ENCODE peak calls at places on chromosome X, in four cellular contexts. One of them, this sample, is unnamed.

GRCh38 chrX:19677121-19677520 is 161.8 kb upstream of the MAP3K15 start:
- DNase-seq in astrocyte: no peak
- DNase-seq in HCT116: no peak
- DNase-seq in neural progenitor cell: no peak
- DNase-seq in this sample: peak

GRCh38 chrX:103330601-103331397 is 760 bp downstream of the TCEAL7 start:
- DNase-seq in astrocyte: peak
- DNase-seq in HCT116: no peak
- DNase-seq in neural progenitor cell: peak
- DNase-seq in this sample: no peak

GRCh38 chrX:131058136-131058868 is at the start of gene ARHGAP36:
- DNase-seq in astrocyte: no peak
- DNase-seq in HCT116: no peak
- DNase-seq in neural progenitor cell: peak
- DNase-seq in this sample: no peak

GRCh38 chrX:57481514-57481913 is 110.3 kb upstream of the ZXDB start:
- DNase-seq in astrocyte: no peak
- DNase-seq in HCT116: no peak
- DNase-seq in neural progenitor cell: no peak
- DNase-seq in this sample: no peak

GRCh38 chrX:149829751-149830191 is 48.0 kb downstream of the MAGEA9 start:
- DNase-seq in astrocyte: peak
- DNase-seq in HCT116: no peak
- DNase-seq in neural progenitor cell: peak
- DNase-seq in this sample: no peak

GRCh38 chrX:49754238-49754857 is 58.6 kb upstream of the PAGE1 start:
- DNase-seq in astrocyte: peak
- DNase-seq in HCT116: peak
- DNase-seq in neural progenitor cell: peak
- DNase-seq in this sample: peak

GRCh38 chrX:40908857-40909475 is 173.6 kb upstream of the MED14 start:
- DNase-seq in astrocyte: peak
- DNase-seq in HCT116: peak
- DNase-seq in neural progenitor cell: no peak
- DNase-seq in this sample: peak

GRCh38 chrX:149961572-149961971 is 23.3 kb upstream of the EOLA2 start:
- DNase-seq in astrocyte: no peak
- DNase-seq in HCT116: no peak
- DNase-seq in neural progenitor cell: no peak
- DNase-seq in this sample: no peak

GRCh38 chrX:132266583-132267355 is 47.5 kb upstream of the RAP2C start:
- DNase-seq in astrocyte: peak
- DNase-seq in HCT116: no peak
- DNase-seq in neural progenitor cell: no peak
- DNase-seq in this sample: no peak

GRCh38 chrX:34654939-34655338 is 2.1 kb downstream of the TMEM47 start:
- DNase-seq in astrocyte: no peak
- DNase-seq in HCT116: no peak
- DNase-seq in neural progenitor cell: peak
- DNase-seq in this sample: no peak

GRCh38 chrX:2220296-2220695 is 280.5 kb downstream of the DHRSX start:
- DNase-seq in astrocyte: no peak
- DNase-seq in HCT116: no peak
- DNase-seq in neural progenitor cell: no peak
- DNase-seq in this sample: no peak

GRCh38 chrX:30307466-30307865 is 1.7 kb downstream of the NR0B1 start:
- DNase-seq in astrocyte: no peak
- DNase-seq in HCT116: no peak
- DNase-seq in neural progenitor cell: no peak
- DNase-seq in this sample: no peak

GRCh38 chrX:30310429-30311206 is 1.4 kb upstream of the NR0B1 start:
- DNase-seq in astrocyte: no peak
- DNase-seq in HCT116: no peak
- DNase-seq in neural progenitor cell: no peak
- DNase-seq in this sample: no peak

GRCh38 chrX:30309139-30309571 is at the start of gene NR0B1:
- DNase-seq in astrocyte: no peak
- DNase-seq in HCT116: no peak
- DNase-seq in neural progenitor cell: peak
- DNase-seq in this sample: no peak

GRCh38 chrX:30304866-30305265 is 4.3 kb downstream of the NR0B1 start:
- DNase-seq in astrocyte: no peak
- DNase-seq in HCT116: no peak
- DNase-seq in neural progenitor cell: no peak
- DNase-seq in this sample: peak

DNA sequence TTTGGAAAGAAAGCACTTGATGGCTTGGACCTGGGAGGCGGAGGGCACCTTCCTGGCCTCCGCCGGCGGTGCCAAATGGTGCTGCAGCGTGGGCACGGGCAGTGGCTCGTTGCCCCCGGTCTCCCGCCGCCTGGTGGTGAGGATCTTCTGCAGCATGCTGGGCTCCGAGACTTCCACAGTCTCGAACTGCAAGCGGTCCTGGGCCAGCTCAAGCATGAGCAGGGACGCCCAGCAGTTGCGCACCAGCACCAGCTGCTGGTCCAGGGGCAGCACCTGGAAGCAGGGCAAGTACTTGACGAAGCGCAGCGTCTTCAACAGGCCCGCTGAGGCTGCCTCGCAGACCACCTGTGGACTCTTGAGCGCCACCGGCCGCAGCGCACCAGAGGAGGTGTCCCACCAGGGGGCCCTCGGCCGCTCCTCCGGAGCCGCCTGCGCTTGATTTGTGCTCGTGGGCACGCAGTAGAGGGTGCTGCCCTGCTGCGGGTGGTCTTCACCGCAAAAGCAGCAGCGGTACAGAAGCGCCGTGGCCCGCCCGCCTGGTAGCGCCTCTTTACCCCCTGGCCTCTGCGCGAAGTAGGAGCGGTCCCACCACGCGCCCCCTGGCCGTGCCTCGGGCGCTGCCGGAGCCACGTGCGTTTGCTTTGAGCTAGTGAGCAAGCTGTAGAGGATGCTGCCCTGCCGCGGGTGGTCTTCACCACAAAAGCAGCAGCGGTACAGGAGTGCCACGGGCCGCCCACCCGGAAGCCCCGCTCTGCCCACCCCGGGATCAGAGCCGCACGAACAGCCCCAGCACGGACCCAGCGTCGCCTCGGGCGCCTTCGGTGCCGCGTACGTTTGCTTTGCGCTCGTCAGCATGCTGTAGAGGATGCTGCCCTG is 689 bp downstream of the NR0B1 start:
- DNase-seq in astrocyte: no peak
- DNase-seq in HCT116: no peak
- DNase-seq in neural progenitor cell: peak
- DNase-seq in this sample: no peak
- TF ChIP-seq EZH2 in astrocyte: peak
- TF ChIP-seq EZH2 in HCT116: no peak
- TF ChIP-seq EZH2 in neural progenitor cell: no peak
- TF ChIP-seq EZH2 in this sample: no peak

GRCh38 chrX:46957299-46957698 is 45.1 kb downstream of the JADE3 start:
- DNase-seq in astrocyte: no peak
- DNase-seq in HCT116: no peak
- DNase-seq in neural progenitor cell: no peak
- DNase-seq in this sample: peak
- H3K9ac ChIP-seq in astrocyte: no peak
- H3K9ac ChIP-seq in HCT116: no peak
- H3K9ac ChIP-seq in neural progenitor cell: no peak
- H3K9ac ChIP-seq in this sample: no peak

GRCh38 chrX:65407157-65407626 is 127.4 kb downstream of the LAS1L start:
- DNase-seq in astrocyte: no peak
- DNase-seq in HCT116: no peak
- DNase-seq in neural progenitor cell: peak
- DNase-seq in this sample: no peak
- TF ChIP-seq EZH2 in astrocyte: no peak
- TF ChIP-seq EZH2 in HCT116: no peak
- TF ChIP-seq EZH2 in neural progenitor cell: peak
- TF ChIP-seq EZH2 in this sample: no peak

GRCh38 chrX:65903750-65904149 is 136.1 kb downstream of the VSIG4 start:
- DNase-seq in astrocyte: no peak
- DNase-seq in HCT116: no peak
- DNase-seq in neural progenitor cell: no peak
- DNase-seq in this sample: no peak

GRCh38 chrX:65900850-65901844 is 138.7 kb downstream of the VSIG4 start:
- DNase-seq in astrocyte: no peak
- DNase-seq in HCT116: no peak
- DNase-seq in neural progenitor cell: no peak
- DNase-seq in this sample: no peak

DNA sequence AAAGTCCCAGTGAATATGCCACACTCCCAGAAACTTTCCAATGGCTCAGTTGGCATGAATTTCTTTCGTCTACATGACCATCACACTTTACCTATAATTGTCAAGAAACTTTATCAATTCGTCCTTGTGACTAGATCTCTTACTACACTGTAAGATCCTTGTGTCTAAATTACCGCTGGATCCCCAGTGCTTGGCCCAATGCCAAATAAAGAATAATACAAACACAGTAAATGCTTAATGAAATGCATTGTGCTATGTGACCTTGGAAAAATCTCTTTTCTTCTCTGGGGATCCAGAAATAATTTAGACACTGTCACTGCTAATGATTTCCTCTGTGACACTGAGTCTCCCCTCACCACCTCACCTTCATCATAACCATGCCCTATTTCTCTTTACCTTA is 137.9 kb downstream of the VSIG4 start:
- DNase-seq in astrocyte: no peak
- DNase-seq in HCT116: no peak
- DNase-seq in neural progenitor cell: no peak
- DNase-seq in this sample: no peak
- H3K9ac ChIP-seq in astrocyte: no peak
- H3K9ac ChIP-seq in HCT116: no peak
- H3K9ac ChIP-seq in neural progenitor cell: no peak
- H3K9ac ChIP-seq in this sample: no peak

GRCh38 chrX:623599-624323 is 6.8 kb upstream of the SHOX start:
- DNase-seq in astrocyte: no peak
- DNase-seq in HCT116: no peak
- DNase-seq in neural progenitor cell: peak
- DNase-seq in this sample: no peak
- TF ChIP-seq EZH2 in astrocyte: no peak
- TF ChIP-seq EZH2 in HCT116: no peak
- TF ChIP-seq EZH2 in neural progenitor cell: peak
- TF ChIP-seq EZH2 in this sample: no peak

DNA sequence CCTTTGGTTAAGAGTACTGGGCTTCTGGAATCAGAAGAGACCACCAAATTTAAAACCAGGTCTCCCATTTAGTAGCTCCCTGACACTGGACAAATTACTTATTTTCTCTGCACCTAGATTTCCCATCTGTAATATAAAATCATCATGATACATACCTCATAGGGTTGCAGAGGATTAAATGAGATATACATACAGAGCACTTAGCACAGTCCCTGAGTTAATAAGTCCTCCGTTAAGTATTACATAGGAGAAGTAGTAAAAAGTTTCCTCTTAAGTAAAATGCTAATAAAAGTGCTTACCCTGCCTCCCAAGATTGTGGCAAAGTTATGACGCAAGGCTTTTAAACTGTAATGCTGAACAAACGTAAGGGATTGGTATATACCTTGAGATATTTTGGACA is 539 bp upstream of the CHIC1 start:
- DNase-seq in astrocyte: peak
- DNase-seq in HCT116: no peak
- DNase-seq in neural progenitor cell: no peak
- DNase-seq in this sample: no peak
- H3K9ac ChIP-seq in astrocyte: peak
- H3K9ac ChIP-seq in HCT116: no peak
- H3K9ac ChIP-seq in neural progenitor cell: no peak
- H3K9ac ChIP-seq in this sample: peak

GRCh38 chrX:16100673-16101072 is 22.7 kb upstream of the GRPR start:
- DNase-seq in astrocyte: no peak
- DNase-seq in HCT116: no peak
- DNase-seq in neural progenitor cell: peak
- DNase-seq in this sample: no peak

GRCh38 chrX:16101581-16101980 is 21.8 kb upstream of the GRPR start:
- DNase-seq in astrocyte: no peak
- DNase-seq in HCT116: no peak
- DNase-seq in neural progenitor cell: no peak
- DNase-seq in this sample: no peak

DNA sequence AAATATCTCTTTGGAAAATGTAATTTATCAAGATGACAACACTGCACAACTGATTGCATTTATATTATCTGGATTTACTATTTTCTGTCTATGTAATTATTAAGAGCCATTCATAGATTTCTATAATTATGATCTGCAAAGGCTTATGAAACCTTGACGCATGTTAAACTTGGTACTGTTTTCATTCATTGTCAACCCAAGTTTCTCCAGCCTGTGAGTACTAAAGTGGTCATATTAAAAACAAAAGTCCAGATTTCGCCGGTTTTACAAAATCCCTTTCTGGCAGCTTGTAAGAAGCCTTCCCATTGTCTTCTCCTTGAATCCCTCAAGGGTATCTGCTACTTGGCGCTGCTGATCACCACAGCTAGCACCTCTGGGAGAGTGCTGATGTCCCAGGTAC is 19.7 kb upstream of the GRPR start:
- DNase-seq in astrocyte: no peak
- DNase-seq in HCT116: no peak
- DNase-seq in neural progenitor cell: no peak
- DNase-seq in this sample: no peak
- TF ChIP-seq EZH2 in astrocyte: no peak
- TF ChIP-seq EZH2 in HCT116: no peak
- TF ChIP-seq EZH2 in neural progenitor cell: no peak
- TF ChIP-seq EZH2 in this sample: no peak

This sample was measured in PC-3.